ENCODE peak calls at places on chromosomes 5 and 9, in eight cellular contexts. Y is psoas muscle, B is fibroblast of lung, L is aorta, O is kidney epithelial cell, X is adipocyte, T is iPS DF 6.9, Z is left ventricle myocardium inferior. C is an unnamed sample.

GRCh38 chr9:98850851-98851729 is 43.6 kb downstream of the GALNT12 start:
- DNase-seq in Y (no peak), B (no peak), L (no peak), O (no peak), X (no peak), T (no peak), Z (no peak), C (peak; percentile 9)

GRCh38 chr9:135602789-135603481 is 36.4 kb downstream of the GLT6D1 start:
- DNase-seq in Y (no peak), B (peak; percentile 34), L (peak; percentile 64), O (no peak), X (peak; percentile 69), T (peak; percentile 27), Z (peak; percentile 14), C (no peak)

GRCh38 chr5:159735749-159736660 is 180.3 kb upstream of the ADRA1B start:
- DNase-seq in Y (no peak), B (peak; percentile 43), L (no peak), O (no peak), X (no peak), T (no peak), Z (no peak), C (no peak)

GRCh38 chr5:178194026-178194425 is 6.9 kb upstream of the GMCL2 start:
- DNase-seq in Y (no peak), B (no peak), L (no peak), O (no peak), X (no peak), T (no peak), Z (no peak), C (no peak)

GRCh38 chr5:172929371-172929838 is 29.8 kb upstream of the RPL26L1 start:
- DNase-seq in Y (no peak), B (peak; percentile 82), L (no peak), O (no peak), X (peak; percentile 50), T (no peak), Z (no peak), C (no peak)

GRCh38 chr5:65760504-65761275 is 38.7 kb downstream of the NLN start:
- DNase-seq in Y (no peak), B (peak; percentile 23), L (no peak), O (no peak), X (no peak), T (no peak), Z (no peak), C (no peak)

GRCh38 chr5:158322620-158323019 is 463.7 kb upstream of the CLINT1 start:
- DNase-seq in Y (no peak), B (no peak), L (no peak), O (no peak), X (no peak), T (no peak), Z (no peak), C (no peak)

GRCh38 chr5:14036514-14036913 is 92.0 kb upstream of the DNAH5 start:
- DNase-seq in Y (no peak), B (peak; percentile 28), L (no peak), O (no peak), X (peak; percentile 44), T (no peak), Z (no peak), C (peak; percentile 23)

GRCh38 chr5:81517462-81517861 is 123.5 kb upstream of the ACOT12 start:
- DNase-seq in Y (no peak), B (peak; percentile 66), L (no peak), O (no peak), X (peak; percentile 53), T (no peak), Z (no peak), C (no peak)

DNA sequence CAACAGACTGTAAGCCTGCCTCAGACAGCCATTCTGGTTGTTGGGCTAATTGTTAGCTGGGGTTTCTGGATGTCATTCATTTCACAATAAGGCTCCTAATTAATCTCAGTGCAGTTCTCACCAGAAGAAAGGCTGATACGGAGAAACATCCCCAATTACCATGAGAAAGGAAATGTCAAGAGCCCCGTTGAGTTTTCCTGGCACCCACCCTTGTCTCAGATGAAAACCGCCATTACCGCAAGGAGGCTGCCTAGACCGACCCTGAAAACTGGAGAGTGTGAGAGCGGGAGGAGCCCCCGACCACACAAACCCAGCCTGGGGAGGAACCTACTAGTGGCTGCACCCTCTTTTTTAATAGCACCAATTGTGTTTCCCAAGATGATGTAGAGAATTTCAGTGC is 76.0 kb downstream of the MAP1B start:
- DNase-seq in Y (no peak), B (no peak), L (no peak), O (no peak), X (no peak), T (no peak), Z (no peak), C (peak; percentile 16)
- H3K27me3 ChIP-seq in Y (no peaks in the 10 kb centered on the region), B (no peaks in the 10 kb centered on the region), L (no peaks in the 10 kb centered on the region), O (no peaks in the 10 kb centered on the region), X (no peaks in the 10 kb centered on the region), T (no peaks in the 10 kb centered on the region), Z (no peaks in the 10 kb centered on the region), C (no peaks in the 10 kb centered on the region)

GRCh38 chr5:59586811-59587340 is 306.6 kb downstream of the PDE4D start:
- DNase-seq in Y (no peak), B (no peak), L (no peak), O (no peak), X (no peak), T (no peak), Z (no peak), C (no peak)
- H3K27me3 ChIP-seq in Y (no peaks in the 10 kb centered on the region), B (no peaks in the 10 kb centered on the region), L (no peaks in the 10 kb centered on the region), O (no peaks in the 10 kb centered on the region), X (peaks cover 16% of the 10 kb centered on the region), T (no peaks in the 10 kb centered on the region), Z (no peaks in the 10 kb centered on the region), C (no peaks in the 10 kb centered on the region)

DNA sequence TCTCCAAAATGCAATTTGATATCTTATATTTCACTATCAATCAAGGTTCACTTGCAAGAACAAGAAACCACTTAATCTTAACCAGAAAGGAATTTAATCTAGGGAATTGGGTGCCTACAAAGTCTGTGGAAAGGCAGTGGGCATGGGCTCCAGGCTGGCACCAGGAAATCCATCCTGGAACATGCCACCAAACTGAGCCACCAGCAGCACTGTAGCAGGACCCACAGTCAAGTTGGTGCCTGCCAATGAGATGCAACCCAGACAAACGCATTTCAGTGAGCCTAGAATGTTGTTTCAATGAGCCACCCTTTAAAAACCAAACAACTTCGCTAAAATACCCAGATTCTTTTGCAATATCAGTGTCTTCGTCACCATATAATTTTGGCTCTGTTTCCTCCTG is 71.1 kb downstream of the PRKACG start:
- DNase-seq in Y (no peak), B (no peak), L (no peak), O (no peak), X (no peak), T (no peak), Z (no peak), C (no peak)
- H3K27me3 ChIP-seq in Y (no peaks in the 10 kb centered on the region), B (peaks cover 5% of the 10 kb centered on the region), L (no peaks in the 10 kb centered on the region), O (no peaks in the 10 kb centered on the region), X (peaks cover 7% of the 10 kb centered on the region), T (no peaks in the 10 kb centered on the region), Z (no peaks in the 10 kb centered on the region), C (no peaks in the 10 kb centered on the region)

DNA sequence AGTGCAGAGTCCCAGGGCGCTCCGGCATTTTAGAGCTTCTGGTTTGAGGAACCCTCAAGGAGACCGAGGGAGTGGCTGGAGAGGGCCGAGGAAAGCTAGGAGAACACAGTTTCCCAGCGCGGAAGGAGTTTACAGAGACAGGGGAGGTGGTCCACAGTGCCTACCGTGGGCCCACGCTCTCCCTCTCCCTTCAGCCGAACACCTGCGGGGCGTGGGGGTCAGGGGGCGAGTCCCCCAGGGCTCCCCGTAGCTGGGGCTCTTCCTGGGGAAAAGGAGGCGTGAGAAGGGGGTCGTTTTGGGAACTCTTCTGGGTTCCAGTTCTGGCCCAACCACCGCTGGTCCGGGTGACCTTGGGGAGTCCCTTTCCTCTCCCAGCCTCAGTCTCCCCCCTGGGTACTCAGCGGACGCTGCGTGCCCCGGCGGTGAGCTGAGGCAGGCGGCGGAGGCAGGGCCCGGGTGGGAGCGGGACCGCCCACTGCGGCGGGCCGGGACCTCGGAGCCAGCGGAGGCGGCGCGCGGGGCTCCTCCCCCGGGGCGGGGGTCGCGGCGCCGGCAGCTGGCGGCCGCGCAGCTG is 368 bp upstream of the FRMPD1 start:
- DNase-seq in Y (no peak), B (no peak), L (no peak), O (no peak), X (no peak), T (no peak), Z (no peak), C (no peak)
- H3K27me3 ChIP-seq in Y (no peaks in the 10 kb centered on the region), B (peaks cover 49% of the 10 kb centered on the region), L (no peaks in the 10 kb centered on the region), O (peaks cover 46% of the 10 kb centered on the region), X (peaks cover 16% of the 10 kb centered on the region), T (peaks cover 27% of the 10 kb centered on the region), Z (peaks cover 56% of the 10 kb centered on the region), C (peaks cover 83% of the 10 kb centered on the region)

GRCh38 chr5:169934990-169935389 is 45.3 kb downstream of the INSYN2B start:
- DNase-seq in Y (no peak), B (peak; percentile 39), L (no peak), O (no peak), X (peak; percentile 28), T (no peak), Z (no peak), C (no peak)

GRCh38 chr5:169938439-169938838 is 41.9 kb downstream of the INSYN2B start:
- DNase-seq in Y (no peak), B (no peak), L (no peak), O (no peak), X (no peak), T (no peak), Z (no peak), C (no peak)

GRCh38 chr5:169933127-169933526 is 47.2 kb downstream of the INSYN2B start:
- DNase-seq in Y (no peak), B (no peak), L (no peak), O (no peak), X (no peak), T (no peak), Z (no peak), C (no peak)

DNA sequence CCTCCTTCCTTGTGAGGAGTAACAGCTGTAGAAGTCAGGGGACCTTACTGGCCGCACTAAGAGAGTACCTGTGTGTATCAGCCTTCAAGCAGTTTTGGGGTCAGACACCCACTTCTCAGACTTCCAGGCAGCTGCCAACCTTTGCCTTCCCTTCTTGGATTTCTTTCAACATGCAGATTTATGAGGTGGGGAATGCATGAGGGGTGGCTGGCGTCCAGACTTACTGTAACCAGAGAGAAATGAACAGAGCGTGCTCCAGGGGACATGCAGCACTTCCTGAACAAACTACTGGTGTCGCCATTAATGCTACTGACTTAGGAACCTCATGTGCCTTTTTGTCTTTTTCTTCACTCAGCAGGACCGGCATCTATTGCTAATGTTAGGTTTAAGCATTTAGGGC is 46.7 kb downstream of the INSYN2B start:
- DNase-seq in Y (no peak), B (peak; percentile 41), L (no peak), O (no peak), X (no peak), T (no peak), Z (no peak), C (no peak)
- H3K27me3 ChIP-seq in Y (no peaks in the 10 kb centered on the region), B (no peaks in the 10 kb centered on the region), L (no peaks in the 10 kb centered on the region), O (no peaks in the 10 kb centered on the region), X (no peaks in the 10 kb centered on the region), T (no peaks in the 10 kb centered on the region), Z (peaks cover 42% of the 10 kb centered on the region), C (no peaks in the 10 kb centered on the region)